ENCODE peak calls at places on chromosomes 13 and 19, in seven cellular contexts. One of them, this sample, is unnamed.

GRCh38 chr13:112627161-112627560 is 39.2 kb upstream of the TUBGCP3 start:
- DNase-seq in SK-N-SH: no peak
- DNase-seq in RWPE1: no peak
- DNase-seq in effector memory CD4-positive, alpha-beta T cell: no peak
- DNase-seq in pancreas: no peak
- DNase-seq in brain microvascular endothelial cell: no peak
- DNase-seq in PC-3: no peak
- DNase-seq in this sample: no peak

GRCh38 chr19:43362179-43362578 is 8.7 kb downstream of the CD177 start:
- DNase-seq in SK-N-SH: no peak
- DNase-seq in RWPE1: no peak
- DNase-seq in effector memory CD4-positive, alpha-beta T cell: no peak
- DNase-seq in pancreas: no peak
- DNase-seq in brain microvascular endothelial cell: no peak
- DNase-seq in PC-3: no peak
- DNase-seq in this sample: no peak

GRCh38 chr19:10752237-10752912 is 34.5 kb downstream of the DNM2 start:
- DNase-seq in SK-N-SH: no peak
- DNase-seq in RWPE1: no peak
- DNase-seq in effector memory CD4-positive, alpha-beta T cell: no peak
- DNase-seq in pancreas: no peak
- DNase-seq in brain microvascular endothelial cell: no peak
- DNase-seq in PC-3: no peak
- DNase-seq in this sample: peak; percentile 86

GRCh38 chr13:112120031-112120373 is 53.1 kb downstream of the SOX1 start:
- DNase-seq in SK-N-SH: no peak
- DNase-seq in RWPE1: no peak
- DNase-seq in effector memory CD4-positive, alpha-beta T cell: no peak
- DNase-seq in pancreas: no peak
- DNase-seq in brain microvascular endothelial cell: no peak
- DNase-seq in PC-3: no peak
- DNase-seq in this sample: no peak

GRCh38 chr13:35723061-35723461 is 246.6 kb upstream of the MAB21L1 start:
- DNase-seq in SK-N-SH: no peak
- DNase-seq in RWPE1: no peak
- DNase-seq in effector memory CD4-positive, alpha-beta T cell: no peak
- DNase-seq in pancreas: no peak
- DNase-seq in brain microvascular endothelial cell: no peak
- DNase-seq in PC-3: no peak
- DNase-seq in this sample: no peak

GRCh38 chr13:75993246-75993645 is 357.1 kb downstream of the LMO7 start:
- DNase-seq in SK-N-SH: no peak
- DNase-seq in RWPE1: no peak
- DNase-seq in effector memory CD4-positive, alpha-beta T cell: no peak
- DNase-seq in pancreas: no peak
- DNase-seq in brain microvascular endothelial cell: no peak
- DNase-seq in PC-3: peak; percentile 49
- DNase-seq in this sample: no peak

GRCh38 chr19:3698386-3698950 is 1.8 kb downstream of the PIP5K1C start:
- DNase-seq in SK-N-SH: peak; percentile 49
- DNase-seq in RWPE1: no peak
- DNase-seq in effector memory CD4-positive, alpha-beta T cell: no peak
- DNase-seq in pancreas: no peak
- DNase-seq in brain microvascular endothelial cell: no peak
- DNase-seq in PC-3: no peak
- DNase-seq in this sample: no peak

GRCh38 chr13:31518666-31519065 is 220.7 kb upstream of the RXFP2 start:
- DNase-seq in SK-N-SH: no peak
- DNase-seq in RWPE1: no peak
- DNase-seq in effector memory CD4-positive, alpha-beta T cell: no peak
- DNase-seq in pancreas: no peak
- DNase-seq in brain microvascular endothelial cell: no peak
- DNase-seq in PC-3: no peak
- DNase-seq in this sample: no peak

GRCh38 chr19:43612374-43612773 is 486 bp downstream of the SRRM5 start:
- DNase-seq in SK-N-SH: no peak
- DNase-seq in RWPE1: no peak
- DNase-seq in effector memory CD4-positive, alpha-beta T cell: no peak
- DNase-seq in pancreas: no peak
- DNase-seq in brain microvascular endothelial cell: no peak
- DNase-seq in PC-3: no peak
- DNase-seq in this sample: no peak

GRCh38 chr19:35862528-35862927 is 5.8 kb downstream of the KIRREL2 start:
- DNase-seq in SK-N-SH: no peak
- DNase-seq in RWPE1: no peak
- DNase-seq in effector memory CD4-positive, alpha-beta T cell: no peak
- DNase-seq in pancreas: no peak
- DNase-seq in brain microvascular endothelial cell: no peak
- DNase-seq in PC-3: no peak
- DNase-seq in this sample: no peak

GRCh38 chr19:50264483-50265186 is 61.2 kb downstream of the MYH14 start:
- DNase-seq in SK-N-SH: no peak
- DNase-seq in RWPE1: no peak
- DNase-seq in effector memory CD4-positive, alpha-beta T cell: no peak
- DNase-seq in pancreas: no peak
- DNase-seq in brain microvascular endothelial cell: no peak
- DNase-seq in PC-3: no peak
- DNase-seq in this sample: no peak

GRCh38 chr19:33193864-33194362 is at the start of gene LRP3:
- DNase-seq in SK-N-SH: peak; percentile 93
- DNase-seq in RWPE1: no peak
- DNase-seq in effector memory CD4-positive, alpha-beta T cell: no peak
- DNase-seq in pancreas: peak; percentile 83
- DNase-seq in brain microvascular endothelial cell: no peak
- DNase-seq in PC-3: peak; percentile 12
- DNase-seq in this sample: peak; percentile 62

GRCh38 chr13:40271931-40272775 is 394.3 kb downstream of the FOXO1 start:
- DNase-seq in SK-N-SH: no peak
- DNase-seq in RWPE1: peak; percentile 51
- DNase-seq in effector memory CD4-positive, alpha-beta T cell: no peak
- DNase-seq in pancreas: no peak
- DNase-seq in brain microvascular endothelial cell: peak; percentile 73
- DNase-seq in PC-3: peak; percentile 71
- DNase-seq in this sample: peak; percentile 34

GRCh38 chr13:68490594-68490993 is 1260.5 kb upstream of the PCDH9 start:
- DNase-seq in SK-N-SH: peak; percentile 8
- DNase-seq in RWPE1: no peak
- DNase-seq in effector memory CD4-positive, alpha-beta T cell: no peak
- DNase-seq in pancreas: no peak
- DNase-seq in brain microvascular endothelial cell: no peak
- DNase-seq in PC-3: no peak
- DNase-seq in this sample: no peak

GRCh38 chr19:55173717-55174409 is 6.2 kb downstream of the SYT5 start:
- DNase-seq in SK-N-SH: peak; percentile 74
- DNase-seq in RWPE1: peak; percentile 89
- DNase-seq in effector memory CD4-positive, alpha-beta T cell: peak; percentile 21
- DNase-seq in pancreas: no peak
- DNase-seq in brain microvascular endothelial cell: peak; percentile 62
- DNase-seq in PC-3: peak; percentile 85
- DNase-seq in this sample: no peak

GRCh38 chr13:24747248-24748151 is 16.5 kb upstream of the RNF17 start:
- DNase-seq in SK-N-SH: no peak
- DNase-seq in RWPE1: no peak
- DNase-seq in effector memory CD4-positive, alpha-beta T cell: no peak
- DNase-seq in pancreas: no peak
- DNase-seq in brain microvascular endothelial cell: no peak
- DNase-seq in PC-3: no peak
- DNase-seq in this sample: no peak

GRCh38 chr13:24234200-24234915 is 73.8 kb downstream of the SPATA13 start:
- DNase-seq in SK-N-SH: no peak
- DNase-seq in RWPE1: no peak
- DNase-seq in effector memory CD4-positive, alpha-beta T cell: no peak
- DNase-seq in pancreas: no peak
- DNase-seq in brain microvascular endothelial cell: no peak
- DNase-seq in PC-3: no peak
- DNase-seq in this sample: no peak

GRCh38 chr19:15251749-15252397 is 19.6 kb upstream of the EPHX3 start:
- DNase-seq in SK-N-SH: peak; percentile 77
- DNase-seq in RWPE1: peak; percentile 78
- DNase-seq in effector memory CD4-positive, alpha-beta T cell: no peak
- DNase-seq in pancreas: no peak
- DNase-seq in brain microvascular endothelial cell: peak; percentile 92
- DNase-seq in PC-3: peak; percentile 55
- DNase-seq in this sample: no peak

GRCh38 chr19:11405846-11406643 is 13.1 kb downstream of the RGL3 start:
- DNase-seq in SK-N-SH: peak; percentile 20
- DNase-seq in RWPE1: no peak
- DNase-seq in effector memory CD4-positive, alpha-beta T cell: no peak
- DNase-seq in pancreas: no peak
- DNase-seq in brain microvascular endothelial cell: no peak
- DNase-seq in PC-3: no peak
- DNase-seq in this sample: no peak

DNA sequence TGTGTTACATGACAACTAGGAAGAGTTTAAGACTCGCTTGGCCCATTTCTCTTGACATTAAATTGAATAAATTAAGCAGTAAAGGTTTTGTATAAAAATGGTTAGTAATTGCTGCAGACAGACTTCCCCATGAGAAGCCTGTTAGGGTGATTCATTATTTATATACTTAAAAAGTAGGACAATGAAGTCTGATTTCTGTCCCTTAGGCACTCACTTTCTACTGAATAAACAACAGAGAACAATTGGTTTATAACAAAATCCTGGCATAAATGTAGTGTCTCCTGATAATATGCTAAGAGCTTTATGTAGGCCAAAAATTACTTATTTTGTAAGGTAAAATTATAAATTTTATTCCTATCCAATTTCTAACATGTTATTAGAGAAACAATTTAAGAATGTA is 2138.5 kb upstream of the PCDH20 start:
- DNase-seq in SK-N-SH: no peak
- DNase-seq in RWPE1: no peak
- DNase-seq in effector memory CD4-positive, alpha-beta T cell: no peak
- DNase-seq in pancreas: no peak
- DNase-seq in brain microvascular endothelial cell: no peak
- DNase-seq in PC-3: no peak
- DNase-seq in this sample: no peak
- H3K27ac ChIP-seq in SK-N-SH: no peak overlapping the region
- H3K27ac ChIP-seq in RWPE1: no peak overlapping the region
- H3K27ac ChIP-seq in effector memory CD4-positive, alpha-beta T cell: no peak overlapping the region
- H3K27ac ChIP-seq in pancreas: no peak overlapping the region
- H3K27ac ChIP-seq in brain microvascular endothelial cell: no peak overlapping the region
- H3K27ac ChIP-seq in PC-3: no peak overlapping the region
- H3K27ac ChIP-seq in this sample: no peak overlapping the region

DNA sequence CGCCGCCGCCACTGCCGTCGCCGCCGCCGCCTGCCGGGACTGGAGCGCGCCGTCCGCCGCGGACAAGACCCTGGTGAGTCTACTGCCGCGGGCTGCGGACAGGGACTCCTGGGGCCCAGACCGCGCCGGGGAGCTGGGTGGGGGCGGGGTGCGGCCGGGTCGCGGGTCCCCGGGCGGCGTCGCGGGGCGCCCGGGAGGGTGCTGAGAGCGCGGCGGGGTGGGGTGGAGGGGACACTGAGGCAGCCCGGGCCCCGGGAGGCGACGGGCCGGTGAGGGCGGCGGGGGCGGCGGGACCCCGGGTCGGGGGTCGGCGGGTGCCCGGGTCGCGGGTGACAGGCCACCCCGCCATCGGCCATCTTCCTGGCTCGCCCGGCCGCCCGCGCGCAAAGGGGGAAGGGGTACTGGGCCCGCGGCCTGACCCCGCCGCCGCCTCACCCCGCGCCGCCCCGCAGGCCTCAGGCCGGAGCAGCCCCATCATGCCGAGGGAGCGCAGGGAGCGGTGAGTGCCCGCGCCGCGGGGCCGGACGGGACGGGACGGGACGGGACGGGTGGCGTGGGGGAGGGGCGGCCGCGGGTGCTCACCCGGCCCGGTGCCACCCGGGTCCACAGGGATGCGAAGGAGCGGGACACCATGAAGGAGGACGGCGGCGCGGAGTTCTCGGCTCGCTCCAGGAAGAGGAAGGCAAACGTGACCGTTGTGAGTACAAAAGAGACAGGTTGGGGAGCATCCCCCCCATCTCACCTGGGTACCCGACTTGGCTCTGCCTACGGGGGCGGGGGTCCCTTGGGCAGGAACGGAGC is 489 bp downstream of the CCNE1 start:
- DNase-seq in SK-N-SH: peak; percentile 71
- DNase-seq in RWPE1: no peak
- DNase-seq in effector memory CD4-positive, alpha-beta T cell: peak; percentile 8
- DNase-seq in pancreas: peak; percentile 67
- DNase-seq in brain microvascular endothelial cell: no peak
- DNase-seq in PC-3: no peak
- DNase-seq in this sample: no peak
- H3K27ac ChIP-seq in SK-N-SH: no peak overlapping the region
- H3K27ac ChIP-seq in RWPE1: no peak overlapping the region
- H3K27ac ChIP-seq in effector memory CD4-positive, alpha-beta T cell: no peak overlapping the region
- H3K27ac ChIP-seq in pancreas: no peak overlapping the region
- H3K27ac ChIP-seq in brain microvascular endothelial cell: no peak overlapping the region
- H3K27ac ChIP-seq in PC-3: no peak overlapping the region
- H3K27ac ChIP-seq in this sample: peak overlapping the region; percentile 17

GRCh38 chr19:41303941-41304340 is 6.0 kb upstream of the CCDC97 start:
- DNase-seq in SK-N-SH: no peak
- DNase-seq in RWPE1: no peak
- DNase-seq in effector memory CD4-positive, alpha-beta T cell: no peak
- DNase-seq in pancreas: peak; percentile 51
- DNase-seq in brain microvascular endothelial cell: no peak
- DNase-seq in PC-3: no peak
- DNase-seq in this sample: no peak

GRCh38 chr19:41306394-41306793 is 3.6 kb upstream of the CCDC97 start:
- DNase-seq in SK-N-SH: no peak
- DNase-seq in RWPE1: no peak
- DNase-seq in effector memory CD4-positive, alpha-beta T cell: no peak
- DNase-seq in pancreas: peak; percentile 40
- DNase-seq in brain microvascular endothelial cell: no peak
- DNase-seq in PC-3: no peak
- DNase-seq in this sample: no peak

GRCh38 chr19:41302624-41303351 is 7.2 kb upstream of the CCDC97 start:
- DNase-seq in SK-N-SH: no peak
- DNase-seq in RWPE1: no peak
- DNase-seq in effector memory CD4-positive, alpha-beta T cell: no peak
- DNase-seq in pancreas: peak; percentile 52
- DNase-seq in brain microvascular endothelial cell: no peak
- DNase-seq in PC-3: no peak
- DNase-seq in this sample: no peak

GRCh38 chr19:41305923-41306322 is 4.0 kb upstream of the CCDC97 start:
- DNase-seq in SK-N-SH: no peak
- DNase-seq in RWPE1: no peak
- DNase-seq in effector memory CD4-positive, alpha-beta T cell: no peak
- DNase-seq in pancreas: no peak
- DNase-seq in brain microvascular endothelial cell: no peak
- DNase-seq in PC-3: no peak
- DNase-seq in this sample: no peak

GRCh38 chr19:41304706-41305483 is 5.1 kb upstream of the CCDC97 start:
- DNase-seq in SK-N-SH: no peak
- DNase-seq in RWPE1: no peak
- DNase-seq in effector memory CD4-positive, alpha-beta T cell: no peak
- DNase-seq in pancreas: peak; percentile 17
- DNase-seq in brain microvascular endothelial cell: no peak
- DNase-seq in PC-3: no peak
- DNase-seq in this sample: no peak
- H3K27ac ChIP-seq in SK-N-SH: no peak overlapping the region
- H3K27ac ChIP-seq in RWPE1: peak overlapping the region; percentile 56
- H3K27ac ChIP-seq in effector memory CD4-positive, alpha-beta T cell: peak overlapping the region; percentile 94
- H3K27ac ChIP-seq in pancreas: no peak overlapping the region
- H3K27ac ChIP-seq in brain microvascular endothelial cell: no peak overlapping the region
- H3K27ac ChIP-seq in PC-3: no peak overlapping the region
- H3K27ac ChIP-seq in this sample: no peak overlapping the region

DNA sequence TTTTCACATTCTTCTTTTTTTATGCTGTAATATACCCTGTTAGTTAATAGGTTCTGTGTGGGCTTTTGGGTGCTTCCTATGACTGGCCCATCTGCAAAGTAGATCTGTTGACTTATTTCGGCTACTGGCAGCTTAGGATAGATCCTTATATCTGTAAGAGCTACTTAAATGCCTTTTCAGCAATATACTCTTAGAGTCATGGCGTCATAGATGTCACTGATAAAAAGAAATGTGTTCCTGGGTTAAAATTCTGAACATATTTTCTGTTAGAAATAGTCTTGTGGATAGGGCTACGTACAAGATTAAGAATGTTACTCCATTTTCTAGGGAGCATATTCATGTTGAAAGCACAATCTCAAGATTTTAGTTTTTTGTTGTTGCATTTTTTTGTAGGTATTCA is 4.7 kb downstream of the AKAP11 start:
- DNase-seq in SK-N-SH: no peak
- DNase-seq in RWPE1: no peak
- DNase-seq in effector memory CD4-positive, alpha-beta T cell: no peak
- DNase-seq in pancreas: no peak
- DNase-seq in brain microvascular endothelial cell: no peak
- DNase-seq in PC-3: no peak
- DNase-seq in this sample: no peak
- H3K27ac ChIP-seq in SK-N-SH: no peak overlapping the region
- H3K27ac ChIP-seq in RWPE1: no peak overlapping the region
- H3K27ac ChIP-seq in effector memory CD4-positive, alpha-beta T cell: peak overlapping the region; percentile 20
- H3K27ac ChIP-seq in pancreas: no peak overlapping the region
- H3K27ac ChIP-seq in brain microvascular endothelial cell: no peak overlapping the region
- H3K27ac ChIP-seq in PC-3: no peak overlapping the region
- H3K27ac ChIP-seq in this sample: no peak overlapping the region